ENCODE peak calls at places on chromosomes 11 and 22, in five cellular contexts. L is SK-N-MC; J is CD8-positive, alpha-beta memory T cell; Q is heart left ventricle; U is right lobe of liver. A is an unnamed sample.

GRCh38 chr11:30422828-30423648 is 100.1 kb downstream of the ARL14EP start:
- DNase-seq in U (peak), Q (no peak), L (no peak), J (no peak), A (no peak)

GRCh38 chr22:22752556-22753477 is 108.4 kb downstream of the GGTLC2 start:
- DNase-seq in Q (no peak), U (peak), L (no peak), J (peak), A (peak)

GRCh38 chr11:100801225-100801999 is 114.3 kb downstream of the ARHGAP42 start:
- DNase-seq in L (no peak), U (no peak), J (no peak), Q (no peak), A (no peak)

GRCh38 chr11:92128026-92128425 is 96.6 kb upstream of the FAT3 start:
- DNase-seq in U (no peak), Q (no peak), J (no peak), L (no peak), A (no peak)

GRCh38 chr11:94876645-94877445 is 96.5 kb downstream of the CWC15 start:
- DNase-seq in J (no peak), L (peak), Q (peak), U (no peak), A (peak)

GRCh38 chr11:88480217-88480616 is 142.7 kb upstream of the CTSC start:
- DNase-seq in Q (no peak), L (no peak), J (no peak), U (no peak), A (no peak)

GRCh38 chr11:117068303-117068860 is 29.8 kb downstream of the SIK3 start:
- DNase-seq in U (no peak), Q (no peak), J (no peak), L (no peak), A (no peak)

GRCh38 chr11:22920939-22921565 is 60.8 kb upstream of the CCDC179 start:
- DNase-seq in L (no peak), Q (no peak), U (no peak), J (no peak), A (no peak)

GRCh38 chr11:61966673-61967176 is 709 bp downstream of the FTH1 start:
- DNase-seq in J (peak), L (no peak), Q (no peak), U (peak), A (no peak)

GRCh38 chr11:135033545-135033944 is 621.5 kb upstream of the B3GAT1 start:
- DNase-seq in J (no peak), U (no peak), L (no peak), Q (no peak), A (no peak)

GRCh38 chr22:20522134-20522827 is 14.9 kb downstream of the MED15 start:
- DNase-seq in U (no peak), Q (no peak), J (no peak), L (no peak), A (no peak)

GRCh38 chr22:20523118-20523983 is 15.9 kb downstream of the MED15 start:
- DNase-seq in U (no peak), Q (no peak), J (peak), L (no peak), A (no peak)

GRCh38 chr22:20522828-20523117 is 15.4 kb downstream of the MED15 start:
- DNase-seq in J (no peak), U (no peak), Q (no peak), L (no peak), A (no peak)

GRCh38 chr22:20525048-20525447 is 17.6 kb downstream of the MED15 start:
- DNase-seq in L (no peak), Q (no peak), U (no peak), J (no peak), A (no peak)

DNA sequence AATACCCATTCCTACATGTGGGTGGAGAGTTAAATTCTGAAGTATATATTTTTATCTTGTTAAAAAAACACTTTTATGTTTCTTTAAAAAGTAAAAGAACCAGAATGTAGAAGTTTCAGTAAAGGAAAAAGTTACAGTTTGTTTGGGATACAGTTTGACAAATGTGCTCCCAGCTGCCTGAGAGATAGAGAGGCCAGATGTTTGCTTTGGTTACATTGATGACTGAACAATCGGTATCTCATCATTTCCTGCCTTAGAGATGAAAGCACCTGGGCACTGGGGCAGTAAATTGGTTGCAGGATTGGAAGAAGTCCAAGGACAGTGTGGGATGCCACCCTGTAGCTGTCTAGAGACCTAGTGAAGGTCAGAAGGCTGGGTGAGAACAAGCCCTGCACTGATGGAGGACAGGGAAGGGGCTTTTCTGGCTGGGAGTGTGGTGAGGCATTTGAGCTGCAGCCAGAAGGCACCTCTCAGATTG is 16.6 kb downstream of the MED15 start:
- DNase-seq in L (no peak), Q (no peak), J (peak), U (no peak), A (no peak)
- H3K27ac ChIP-seq in L (peak), Q (no peak), J (peak), U (no peak), A (peak)

GRCh38 chr11:72411623-72412532 is 22.5 kb downstream of the CLPB start:
- DNase-seq in J (peak), Q (no peak), U (no peak), L (no peak), A (no peak)

GRCh38 chr11:72409458-72409857 is 24.9 kb downstream of the CLPB start:
- DNase-seq in J (no peak), U (no peak), Q (no peak), L (no peak), A (no peak)

GRCh38 chr11:72418834-72419560 is 15.3 kb downstream of the CLPB start:
- DNase-seq in Q (no peak), U (no peak), J (no peak), L (no peak), A (no peak)

GRCh38 chr11:72410956-72411355 is 23.4 kb downstream of the CLPB start:
- DNase-seq in U (no peak), Q (no peak), L (no peak), J (no peak), A (no peak)

DNA sequence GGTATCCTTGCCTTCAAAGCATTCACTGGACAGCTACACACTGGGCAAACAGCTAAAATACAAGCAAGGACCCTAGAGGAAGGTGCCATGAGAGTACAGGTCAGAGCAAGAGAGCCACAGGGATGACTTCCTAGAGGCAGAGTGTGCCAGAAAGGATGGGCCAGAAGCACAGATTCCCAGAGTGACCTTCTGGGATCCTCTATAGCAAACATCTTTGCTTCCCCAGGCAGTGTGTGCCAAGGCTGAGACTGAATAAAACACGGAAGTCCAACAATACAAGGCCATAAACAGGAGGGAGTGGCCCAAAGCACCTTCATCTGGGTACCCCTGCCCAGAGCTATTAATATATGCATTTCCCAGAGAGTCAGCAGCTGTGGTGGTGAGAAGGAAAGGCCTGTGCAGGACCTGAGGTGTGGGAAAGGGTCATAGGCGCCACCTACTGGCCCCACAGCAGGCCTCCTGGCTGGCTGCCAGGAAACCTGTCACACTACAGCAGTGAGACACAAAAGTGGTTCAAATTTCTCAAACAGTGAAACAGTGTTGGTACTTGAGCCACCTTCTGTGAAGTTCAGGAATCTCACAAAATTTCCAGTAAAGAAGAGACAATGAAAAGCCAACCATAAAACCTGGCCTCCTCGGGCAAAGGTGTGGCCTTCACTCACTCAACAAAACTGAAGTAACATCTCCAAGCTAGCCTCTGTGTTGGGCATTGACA is 20.3 kb downstream of the CLPB start:
- DNase-seq in J (peak), U (peak), L (no peak), Q (peak), A (peak)
- H3K27ac ChIP-seq in J (no peak), U (no peak), L (no peak), Q (no peak), A (peak)

DNA sequence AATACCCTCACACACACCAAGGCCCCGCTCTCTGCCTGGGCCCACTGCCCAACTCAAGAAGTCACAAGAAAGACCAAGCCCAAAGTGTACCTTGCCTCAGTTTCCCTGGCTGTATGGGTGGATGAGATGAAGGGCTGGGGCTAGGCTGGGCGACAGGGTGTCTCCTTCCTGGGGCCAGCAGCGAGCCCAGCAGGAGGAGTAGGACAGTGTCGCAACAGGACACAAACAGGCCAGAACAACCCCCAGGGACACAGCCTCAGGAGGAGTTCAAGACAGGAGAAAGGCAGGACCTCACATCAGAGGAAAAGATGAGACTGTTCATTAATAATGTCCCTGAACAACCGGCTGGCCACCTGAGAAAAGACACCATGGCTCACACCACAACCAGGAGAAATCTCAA is 13.3 kb downstream of the CSNK1E start:
- DNase-seq in U (no peak), L (no peak), Q (no peak), J (no peak), A (peak)
- H3K27ac ChIP-seq in U (no peak), L (no peak), Q (peak), J (no peak), A (no peak)

DNA sequence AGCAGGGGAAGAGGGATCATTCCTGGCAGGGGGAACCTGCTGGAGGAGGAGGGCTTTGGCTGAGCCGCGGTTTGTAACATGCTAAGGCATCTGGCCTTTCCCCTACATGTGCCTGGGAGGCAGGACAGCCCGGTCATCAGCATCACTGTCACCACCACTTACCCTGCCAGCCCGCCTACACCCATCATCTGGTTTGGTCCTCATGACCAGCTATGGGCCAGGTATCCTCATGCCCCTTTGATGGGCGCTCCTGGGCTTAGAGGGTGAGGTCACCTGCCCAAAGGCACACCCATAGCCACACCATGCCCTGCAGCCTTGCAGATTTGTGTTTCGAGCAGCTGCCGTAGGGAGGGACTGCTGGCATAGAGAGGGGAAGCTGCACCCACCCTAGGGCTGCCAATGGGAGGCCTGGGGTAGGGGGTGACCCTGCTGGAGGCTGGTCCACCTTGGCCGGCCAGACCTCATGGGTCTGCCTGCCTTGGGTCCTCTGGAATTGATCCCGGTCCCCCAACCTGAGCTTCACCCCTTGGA is 2.6 kb downstream of the MRGPRF start:
- DNase-seq in U (no peak), J (no peak), L (no peak), Q (no peak), A (no peak)
- H3K27ac ChIP-seq in U (peak), J (no peak), L (peak), Q (no peak), A (peak)

DNA sequence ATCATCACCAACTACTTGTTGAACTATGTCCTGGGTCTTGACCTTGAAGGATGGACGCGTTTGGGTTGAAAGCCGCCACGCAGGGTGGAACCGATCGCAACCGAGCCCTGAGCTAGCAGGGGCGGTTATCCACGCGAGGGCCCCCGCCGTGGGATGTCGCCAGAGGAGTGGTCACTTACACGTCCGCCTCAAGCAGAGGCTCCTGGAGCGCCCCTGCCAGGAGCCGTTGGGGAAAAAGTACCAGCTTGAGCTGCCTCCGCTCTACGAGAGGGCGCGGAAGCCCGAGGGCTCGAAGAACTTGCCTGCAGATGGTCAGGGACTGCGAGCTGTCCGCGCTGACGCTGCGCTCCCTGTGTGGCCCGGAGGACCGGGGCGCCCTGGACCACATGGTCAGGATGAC is 100.7 kb upstream of the OR4C13 start:
- DNase-seq in J (no peak), Q (no peak), U (no peak), L (no peak), A (no peak)
- H3K27ac ChIP-seq in J (no peak), Q (no peak), U (no peak), L (no peak), A (no peak)

GRCh38 chr22:46524203-46524740 is 13.1 kb downstream of the CELSR1 start:
- DNase-seq in U (no peak), J (no peak), L (no peak), Q (no peak), A (no peak)
- H3K27ac ChIP-seq in U (no peak), J (no peak), L (no peak), Q (no peak), A (no peak)

A was measured in psoas muscle.